ENCODE peak calls at places on chromosomes 6 and 20, in nine cellular contexts. G, H, W, I, A, X, K, O and M are unnamed samples.

GRCh38 chr20:21208999-21209398 is 83.1 kb downstream of the KIZ start:
- DNase-seq in G (no peak), H (no peak), W (no peak), I (no peak), A (no peak), X (no peak), K (no peak), O (no peak), M (no peak)

GRCh38 chr6:11196511-11197174 is 35.8 kb downstream of the NEDD9 start:
- DNase-seq in G (no peak), H (no peak), W (no peak), I (peak), A (no peak), X (no peak), K (peak), O (no peak), M (no peak)

GRCh38 chr6:113971786-113972185 is 838 bp upstream of the HDAC2 start:
- DNase-seq in G (no peak), H (peak), W (no peak), I (peak), A (no peak), X (no peak), K (no peak), O (no peak), M (no peak)

GRCh38 chr20:50848846-50849673 is 54.2 kb downstream of the BCAS4 start:
- DNase-seq in G (no peak), H (no peak), W (peak), I (no peak), A (no peak), X (no peak), K (no peak), O (no peak), M (no peak)

GRCh38 chr6:56742122-56742791 is 99.6 kb upstream of the DST start:
- DNase-seq in G (no peak), H (no peak), W (no peak), I (no peak), A (no peak), X (no peak), K (no peak), O (no peak), M (no peak)

GRCh38 chr6:100464910-100465700 is at the start of gene SIM1:
- DNase-seq in G (peak), H (no peak), W (no peak), I (peak), A (no peak), X (no peak), K (peak), O (no peak), M (peak)

GRCh38 chr6:91106083-91106482 is 519.2 kb upstream of the MAP3K7 start:
- DNase-seq in G (no peak), H (no peak), W (no peak), I (no peak), A (no peak), X (no peak), K (no peak), O (no peak), M (no peak)

GRCh38 chr20:20138301-20139064 is 86.2 kb downstream of the CFAP61 start:
- DNase-seq in G (no peak), H (no peak), W (no peak), I (no peak), A (no peak), X (no peak), K (no peak), O (no peak), M (no peak)

GRCh38 chr6:152124432-152125074 is 317.1 kb downstream of the ESR1 start:
- DNase-seq in G (peak), H (no peak), W (no peak), I (peak), A (no peak), X (no peak), K (no peak), O (no peak), M (no peak)

GRCh38 chr6:82033631-82034211 is 213.8 kb downstream of the IBTK start:
- DNase-seq in G (no peak), H (no peak), W (peak), I (peak), A (no peak), X (no peak), K (no peak), O (no peak), M (no peak)

GRCh38 chr6:36753671-36754485 is 56.3 kb downstream of the RAB44 start:
- DNase-seq in G (no peak), H (no peak), W (no peak), I (no peak), A (no peak), X (no peak), K (no peak), O (no peak), M (no peak)

GRCh38 chr6:31597006-31597405 is 4.2 kb upstream of the NCR3 start:
- DNase-seq in G (no peak), H (peak), W (no peak), I (peak), A (peak), X (peak), K (no peak), O (no peak), M (no peak)

GRCh38 chr6:120302041-120302440 is 952.5 kb upstream of the MAN1A1 start:
- DNase-seq in G (no peak), H (no peak), W (no peak), I (no peak), A (no peak), X (no peak), K (no peak), O (no peak), M (no peak)

GRCh38 chr6:72661408-72661807 is 39.5 kb downstream of the KCNQ5 start:
- DNase-seq in G (no peak), H (no peak), W (no peak), I (no peak), A (no peak), X (no peak), K (no peak), O (no peak), M (no peak)

GRCh38 chr20:33443006-33443511 is 504 bp downstream of the SNTA1 start:
- DNase-seq in G (no peak), H (no peak), W (peak), I (no peak), A (no peak), X (no peak), K (no peak), O (no peak), M (no peak)

GRCh38 chr20:44438782-44439181 is 36.9 kb upstream of the TTPAL start:
- DNase-seq in G (no peak), H (no peak), W (no peak), I (no peak), A (no peak), X (no peak), K (no peak), O (no peak), M (no peak)

GRCh38 chr20:61042501-61043385 is 209.3 kb upstream of the CDH4 start:
- DNase-seq in G (no peak), H (no peak), W (no peak), I (peak), A (no peak), X (no peak), K (no peak), O (no peak), M (no peak)

GRCh38 chr20:8542115-8542486 is 410.0 kb downstream of the PLCB1 start:
- DNase-seq in G (no peak), H (no peak), W (no peak), I (no peak), A (no peak), X (no peak), K (no peak), O (no peak), M (no peak)

GRCh38 chr6:13063300-13063918 is 264.9 kb downstream of the TBC1D7 start:
- DNase-seq in G (no peak), H (no peak), W (no peak), I (no peak), A (no peak), X (no peak), K (no peak), O (no peak), M (no peak)

GRCh38 chr6:132811276-132811675 is 3.1 kb upstream of the RPS12 start:
- DNase-seq in G (no peak), H (no peak), W (no peak), I (peak), A (no peak), X (no peak), K (no peak), O (no peak), M (no peak)

GRCh38 chr6:165615629-165616028 is 47.4 kb downstream of the PDE10A start:
- DNase-seq in G (no peak), H (no peak), W (no peak), I (no peak), A (no peak), X (no peak), K (no peak), O (no peak), M (no peak)

GRCh38 chr6:163585932-163586437 is 171.5 kb downstream of the QKI start:
- DNase-seq in G (no peak), H (no peak), W (no peak), I (peak), A (no peak), X (no peak), K (peak), O (no peak), M (peak)